ENCODE peak calls at places on chromosome 14, in ten cellular contexts. W is HFF-Myc, B is body of pancreas, G is H7, N is OCI-LY7, P is AG09309, V is Peyer's patch, U is IMR-90, L is right cardiac atrium, R is GM23248. F is an unnamed sample.

GRCh38 chr14:101019541-101019940 is 116.0 kb upstream of the RTL1 start:
- DNase-seq in L (no peak), G (no peak), R (no peak), N (no peak), P (no peak), U (no peak), B (peak), W (no peak), V (no peak), F (no peak)

GRCh38 chr14:21771671-21772070 is 98.1 kb upstream of the OR4E1 start:
- DNase-seq in N (no peak), G (no peak), L (no peak), B (no peak), W (no peak), V (no peak), P (no peak), U (no peak), R (no peak), F (no peak)

GRCh38 chr14:61860294-61860918 is 98.2 kb downstream of the SNAPC1 start:
- DNase-seq in R (peak), W (peak), P (peak), V (peak), L (peak), G (peak), U (peak), N (peak), B (peak), F (no peak)

GRCh38 chr14:70776197-70776596 is 33.1 kb downstream of the MAP3K9 start:
- DNase-seq in P (no peak), W (no peak), G (no peak), V (no peak), L (no peak), U (no peak), N (no peak), R (no peak), B (no peak), F (no peak)

GRCh38 chr14:32077081-32078029 is at the start of gene ARHGAP5:
- DNase-seq in U (peak), W (no peak), L (peak), G (peak), P (no peak), V (peak), N (peak), B (no peak), R (peak), F (no peak)

GRCh38 chr14:98952595-98953325 is 319.2 kb downstream of the BCL11B start:
- DNase-seq in L (no peak), B (no peak), W (no peak), V (no peak), N (no peak), R (peak), G (no peak), P (no peak), U (no peak), F (no peak)

GRCh38 chr14:23407516-23408306 is at the start of gene MYH6:
- DNase-seq in L (no peak), U (no peak), W (no peak), B (no peak), N (no peak), R (no peak), G (peak), V (no peak), P (no peak), F (no peak)

GRCh38 chr14:52370406-52370911 is 56.3 kb downstream of the PTGER2 start:
- DNase-seq in P (no peak), G (no peak), N (no peak), B (no peak), L (no peak), V (no peak), R (no peak), W (no peak), U (no peak), F (no peak)

GRCh38 chr14:34676516-34677211 is 37.7 kb downstream of the CFL2 start:
- DNase-seq in R (no peak), G (no peak), B (no peak), U (no peak), V (no peak), P (no peak), W (no peak), L (no peak), N (no peak), F (no peak)

GRCh38 chr14:24692382-24693352 is 58.7 kb upstream of the GZMB start:
- DNase-seq in V (no peak), G (no peak), R (no peak), B (no peak), N (no peak), L (no peak), P (no peak), W (no peak), U (no peak), F (no peak)

GRCh38 chr14:69657961-69658360 is 46.6 kb downstream of the SUSD6 start:
- DNase-seq in V (peak), L (peak), U (peak), R (peak), W (no peak), G (peak), P (no peak), B (peak), N (no peak), F (no peak)

GRCh38 chr14:104105071-104105821 is 19.7 kb downstream of the ASPG start:
- DNase-seq in R (no peak), W (no peak), B (no peak), P (no peak), G (no peak), U (no peak), L (peak), N (no peak), V (peak), F (no peak)

GRCh38 chr14:33297565-33297964 is 358.9 kb downstream of the NPAS3 start:
- DNase-seq in L (no peak), W (no peak), R (no peak), P (no peak), G (peak), V (no peak), U (no peak), B (no peak), N (no peak), F (no peak)

GRCh38 chr14:104547310-104547997 is 32.1 kb upstream of the C14orf180 start:
- DNase-seq in B (no peak), V (peak), G (no peak), R (no peak), U (no peak), L (peak), P (no peak), W (no peak), N (no peak), F (no peak)

DNA sequence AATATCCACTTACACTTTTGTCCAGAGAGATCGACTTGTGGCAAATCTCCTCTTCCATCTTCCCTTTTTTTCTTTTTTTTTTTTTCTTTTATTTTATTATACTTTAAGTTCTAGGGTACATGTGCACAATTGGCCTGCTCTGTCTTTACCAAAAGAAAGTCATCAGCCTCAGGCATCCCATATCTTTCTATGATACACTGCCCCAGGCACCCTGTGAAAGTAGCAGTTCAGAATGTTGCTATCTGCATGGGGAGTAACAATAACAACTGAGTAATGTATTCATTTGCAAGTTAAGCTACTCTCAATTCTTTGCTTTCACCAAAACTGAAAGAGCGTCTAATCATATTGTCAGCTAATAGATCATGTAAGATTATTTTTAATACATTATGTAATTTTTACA is 13.4 kb upstream of the GCH1 start:
- DNase-seq in L (no peak), R (no peak), W (no peak), V (no peak), P (no peak), U (no peak), B (no peak), N (no peak), G (no peak), F (no peak)
- H3K4me3 ChIP-seq in L (no peak), R (no peak), W (no peak), V (no peak), P (no peak), U (no peak), B (no peak), N (no peak), G (no peak), F (no peak)

GRCh38 chr14:64974563-64974962 is 2.4 kb upstream of the RAB15 start:
- DNase-seq in G (peak), B (no peak), N (no peak), R (no peak), P (no peak), V (peak), L (no peak), U (no peak), W (no peak), F (no peak)

GRCh38 chr14:64973826-64974225 is 1.7 kb upstream of the RAB15 start:
- DNase-seq in P (no peak), R (no peak), W (no peak), U (no peak), G (no peak), N (no peak), L (no peak), B (no peak), V (peak), F (no peak)

GRCh38 chr14:64971890-64972785 is at the start of gene RAB15:
- DNase-seq in V (peak), G (peak), P (no peak), W (no peak), L (peak), B (peak), R (peak), N (peak), U (peak), F (no peak)

GRCh38 chr14:64971452-64971889 is 665 bp downstream of the RAB15 start:
- DNase-seq in L (no peak), U (no peak), G (peak), P (no peak), N (no peak), R (no peak), W (no peak), V (no peak), B (no peak), F (no peak)

DNA sequence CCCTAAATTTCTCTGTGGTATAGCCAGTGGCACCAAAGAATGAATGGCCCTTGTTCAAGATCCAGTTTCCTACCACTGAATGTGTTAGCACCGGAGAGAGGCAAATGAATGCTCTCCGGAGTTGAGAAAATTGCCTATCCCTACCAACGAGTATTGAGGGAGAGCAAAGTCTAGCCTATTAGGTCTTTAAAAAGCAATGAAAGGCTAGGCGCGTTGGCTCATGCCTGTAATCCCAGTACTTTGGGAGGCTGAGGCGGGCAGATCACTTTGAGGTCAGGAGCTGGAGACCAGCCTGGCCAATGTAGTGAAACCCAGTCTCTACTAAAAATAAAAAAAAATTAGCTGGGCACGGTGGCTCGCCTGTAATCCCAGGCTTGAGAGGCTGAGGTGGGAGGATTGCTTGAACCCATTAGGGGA is 898 bp upstream of the RAB15 start:
- DNase-seq in B (no peak), P (no peak), G (no peak), L (no peak), V (peak), R (no peak), W (no peak), N (no peak), U (no peak), F (no peak)
- H3K4me3 ChIP-seq in B (no peak), P (no peak), G (peak), L (no peak), V (peak), R (peak), W (no peak), N (no peak), U (no peak), F (no peak)

DNA sequence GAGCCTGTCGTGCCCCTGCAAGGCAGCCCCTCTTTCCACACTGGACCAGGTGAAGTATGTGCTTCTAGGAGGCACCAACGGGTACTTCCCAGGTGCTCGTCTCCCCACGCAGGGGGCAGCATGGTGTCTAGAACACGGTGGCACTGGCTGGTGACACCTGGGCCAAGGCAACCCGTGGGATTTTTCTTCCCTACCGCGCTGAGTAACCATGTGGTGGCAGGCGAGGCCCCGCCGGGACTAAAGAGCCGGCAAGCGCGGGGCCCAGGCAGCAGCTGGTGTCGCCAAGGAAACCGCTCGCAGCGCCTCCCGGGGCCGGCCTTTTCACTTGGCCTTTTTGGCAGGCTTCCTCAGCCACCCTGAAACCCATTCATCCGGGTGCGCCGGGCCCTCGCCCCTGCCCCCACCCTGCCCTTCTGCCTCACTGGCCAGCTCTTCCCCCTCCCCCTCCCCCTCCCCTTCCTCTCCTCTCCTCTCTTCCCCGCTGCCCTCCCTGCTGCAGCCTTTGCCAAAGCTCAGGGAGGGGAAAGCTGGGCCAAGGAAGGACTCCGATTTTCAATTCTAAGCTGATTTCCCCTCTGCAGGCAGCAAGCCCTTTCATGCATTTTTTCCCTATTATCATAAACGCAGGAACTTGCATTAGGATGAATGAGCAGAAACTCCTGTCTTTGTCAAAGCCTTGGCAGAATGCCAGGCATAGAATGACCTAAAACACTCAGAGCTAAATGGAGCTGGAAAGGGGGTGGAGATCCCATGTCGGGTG is 81.2 kb downstream of the IRF2BPL start:
- DNase-seq in R (peak), B (peak), V (peak), P (peak), U (peak), L (peak), G (peak), W (no peak), N (peak), F (peak)
- H3K4me3 ChIP-seq in R (peak), B (no peak), V (peak), P (no peak), U (no peak), L (no peak), G (no peak), W (no peak), N (no peak), F (peak)

DNA sequence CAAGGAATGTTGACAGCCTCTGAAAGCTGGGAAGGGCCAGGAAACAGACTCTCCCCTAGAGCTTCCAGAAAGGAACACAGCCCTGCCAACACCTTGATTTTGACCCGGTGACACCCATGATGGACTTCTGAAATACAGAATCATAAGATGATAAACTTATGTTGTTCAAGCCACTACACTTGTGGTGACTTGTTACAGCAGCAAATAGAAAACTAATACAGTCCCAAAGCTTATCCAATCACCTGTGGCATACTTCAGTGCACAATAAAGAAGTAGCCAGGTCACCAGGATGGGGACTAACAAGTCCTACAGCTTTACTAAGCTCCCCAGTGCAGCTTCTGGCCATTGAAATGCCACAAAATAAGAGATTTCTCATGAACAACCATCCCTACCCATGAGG is 5.4 kb downstream of the STON2 start:
- DNase-seq in G (no peak), L (no peak), B (no peak), N (no peak), P (no peak), R (no peak), U (no peak), W (no peak), V (no peak), F (no peak)
- H3K4me3 ChIP-seq in G (no peak), L (no peak), B (no peak), N (no peak), P (no peak), R (no peak), U (no peak), W (no peak), V (no peak), F (no peak)

DNA sequence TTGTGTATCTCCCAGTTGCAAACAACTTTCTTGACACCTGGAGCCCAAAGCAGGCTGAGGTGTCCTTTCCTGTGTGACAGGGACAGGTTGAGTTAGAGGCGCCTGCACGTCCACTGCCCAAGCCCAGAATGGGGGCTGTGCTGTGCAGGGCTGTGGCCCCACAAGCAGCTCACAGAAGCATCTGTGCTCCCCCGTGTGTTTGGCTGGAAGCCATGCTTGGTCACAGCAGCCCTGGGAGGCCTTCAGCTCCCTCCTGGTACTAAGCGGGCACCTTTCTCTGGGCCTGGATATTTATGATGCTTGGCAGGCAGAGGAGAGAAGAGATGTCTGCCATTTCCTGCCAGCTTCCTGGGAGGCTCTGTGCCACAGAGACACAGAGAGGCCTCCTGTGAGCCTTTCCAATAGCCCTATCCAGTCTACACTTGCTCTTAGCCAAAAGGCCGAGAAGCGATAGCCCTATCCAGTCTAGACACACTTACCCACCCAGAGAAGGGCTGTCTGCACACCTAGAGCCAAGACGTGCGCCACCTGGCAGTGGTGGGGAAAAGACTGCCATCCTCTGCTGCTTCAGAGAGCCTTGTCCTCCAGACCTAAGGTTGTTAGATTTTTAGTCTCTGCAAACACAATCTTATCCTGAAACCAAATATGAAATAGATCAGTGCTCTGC is 117.4 kb downstream of the GCH1 start:
- DNase-seq in L (no peak), G (no peak), W (no peak), V (no peak), P (no peak), R (no peak), B (no peak), N (peak), U (no peak), F (no peak)
- H3K4me3 ChIP-seq in L (peak), G (no peak), W (no peak), V (no peak), P (no peak), R (no peak), B (no peak), N (no peak), U (no peak), F (no peak)

GRCh38 chr14:74248036-74248435 is 8.8 kb downstream of the VSX2 start:
- DNase-seq in U (no peak), P (no peak), L (no peak), W (no peak), R (no peak), B (no peak), N (peak), V (no peak), G (no peak), F (no peak)

GRCh38 chr14:74249433-74250375 is 10.5 kb downstream of the VSX2 start:
- DNase-seq in P (no peak), N (no peak), W (no peak), R (no peak), U (no peak), G (no peak), V (no peak), L (no peak), B (no peak), F (no peak)

GRCh38 chr14:74244115-74244514 is 4.9 kb downstream of the VSX2 start:
- DNase-seq in G (no peak), V (no peak), B (no peak), L (no peak), W (no peak), R (no peak), P (no peak), N (no peak), U (no peak), F (no peak)

GRCh38 chr14:74245292-74245691 is 6.0 kb downstream of the VSX2 start:
- DNase-seq in N (no peak), U (no peak), L (no peak), G (no peak), W (no peak), P (no peak), B (no peak), V (no peak), R (no peak), F (no peak)

GRCh38 chr14:74246561-74246960 is 7.3 kb downstream of the VSX2 start:
- DNase-seq in R (no peak), V (no peak), W (no peak), U (no peak), B (no peak), P (no peak), G (no peak), N (no peak), L (no peak), F (no peak)
- H3K4me3 ChIP-seq in R (no peak), V (no peak), W (no peak), U (no peak), B (no peak), P (no peak), G (no peak), N (no peak), L (no peak), F (no peak)

DNA sequence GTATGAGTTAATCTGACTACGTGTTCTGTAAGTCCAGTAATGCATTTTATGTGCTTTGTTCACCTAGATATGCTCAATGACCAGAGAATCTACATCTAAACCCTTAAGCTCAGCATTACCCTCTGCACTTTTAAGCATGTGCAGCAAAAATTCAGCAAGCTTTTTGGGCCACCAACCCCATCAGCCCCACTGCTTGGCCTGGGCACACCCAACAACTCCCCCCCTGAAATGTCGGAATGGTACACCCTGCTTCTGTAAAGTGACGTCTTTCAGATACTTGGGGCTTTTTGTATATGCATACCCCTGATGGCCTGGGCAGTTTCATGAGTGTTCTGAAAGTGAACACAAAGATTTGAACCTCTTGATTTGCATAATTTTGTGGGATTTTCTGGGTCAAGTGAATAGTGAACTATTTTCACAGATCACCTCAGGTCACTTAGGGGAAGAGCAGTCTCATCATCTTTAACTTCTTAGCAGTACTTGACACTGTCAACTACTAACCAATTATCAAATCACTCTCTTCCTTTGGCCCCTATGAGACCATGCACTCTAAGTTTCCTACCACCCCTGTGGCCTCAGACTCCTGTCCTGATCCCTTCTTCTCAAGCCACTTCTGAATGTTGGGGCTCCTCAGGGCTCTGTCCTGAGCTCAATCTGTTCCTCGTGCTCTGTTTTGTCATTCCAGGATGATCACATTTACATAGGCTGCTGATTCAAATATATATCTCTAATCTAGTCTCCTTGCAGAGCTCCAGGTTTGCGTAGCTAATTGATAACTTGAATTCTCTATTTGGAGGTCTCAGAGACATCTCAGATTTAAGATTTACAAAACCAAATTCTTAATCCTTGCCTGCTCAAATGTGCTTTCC is 36.3 kb upstream of the PPM1A start:
- DNase-seq in N (peak), V (no peak), U (no peak), B (no peak), P (no peak), G (no peak), R (no peak), L (no peak), W (no peak), F (no peak)
- H3K4me3 ChIP-seq in N (no peak), V (no peak), U (no peak), B (no peak), P (no peak), G (no peak), R (no peak), L (no peak), W (no peak), F (no peak)

F was measured in epithelial cell of proximal tubule.